ENCODE peak calls at places on chromosomes 13 and 19, in seven cellular contexts. M, J, P, E, R, K and U are unnamed samples.

GRCh38 chr19:55454787-55455243 is 6.6 kb downstream of the ISOC2 start:
- DNase-seq in M (peak; percentile 54), J (no peak), P (peak; percentile 34), E (no peak), R (peak; percentile 25), K (peak; percentile 68), U (no peak)

GRCh38 chr13:112179995-112180394 is 113.0 kb downstream of the SOX1 start:
- DNase-seq in M (no peak), J (no peak), P (no peak), E (no peak), R (no peak), K (no peak), U (no peak)

GRCh38 chr19:18529782-18530181 is 7.9 kb upstream of the ELL start:
- DNase-seq in M (no peak), J (no peak), P (no peak), E (no peak), R (no peak), K (no peak), U (no peak)

GRCh38 chr19:34838248-34838647 is 65.2 kb upstream of the ZNF599 start:
- DNase-seq in M (peak; percentile 25), J (no peak), P (no peak), E (no peak), R (peak; percentile 2), K (peak; percentile 12), U (no peak)

GRCh38 chr19:55591555-55591954 is 7.8 kb downstream of the FIZ1 start:
- DNase-seq in M (no peak), J (no peak), P (no peak), E (no peak), R (no peak), K (no peak), U (no peak)

GRCh38 chr19:4456843-4457653 is 546 bp downstream of the UBXN6 start:
- DNase-seq in M (peak; percentile 82), J (peak; percentile 72), P (no peak), E (no peak), R (peak; percentile 74), K (no peak), U (no peak)

GRCh38 chr19:49863935-49864320 is 3.4 kb downstream of the PNKP start:
- DNase-seq in M (no peak), J (no peak), P (no peak), E (peak; percentile 64), R (no peak), K (no peak), U (no peak)

GRCh38 chr19:37519890-37520289 is 13.2 kb downstream of the ZNF793 start:
- DNase-seq in M (no peak), J (no peak), P (no peak), E (no peak), R (peak; percentile 12), K (peak; percentile 3), U (no peak)

GRCh38 chr13:50323440-50324070 is 308.3 kb downstream of the KCNRG start:
- DNase-seq in M (no peak), J (no peak), P (no peak), E (no peak), R (peak; percentile 86), K (peak; percentile 73), U (no peak)

GRCh38 chr13:102394158-102395053 is 7.4 kb downstream of the FGF14 start:
- DNase-seq in M (peak; percentile 93), J (peak; percentile 97), P (peak; percentile 97), E (peak; percentile 97), R (peak; percentile 95), K (no peak), U (peak; percentile 89)

GRCh38 chr19:5718579-5719273 is 1.2 kb downstream of the LONP1 start:
- DNase-seq in M (no peak), J (no peak), P (no peak), E (no peak), R (peak; percentile 92), K (peak; percentile 67), U (no peak)

GRCh38 chr19:47152632-47153031 is 22.0 kb downstream of the SAE1 start:
- DNase-seq in M (no peak), J (no peak), P (no peak), E (no peak), R (peak; percentile 8), K (peak; percentile 86), U (no peak)

GRCh38 chr19:47152205-47152604 is 21.6 kb downstream of the SAE1 start:
- DNase-seq in M (no peak), J (no peak), P (no peak), E (no peak), R (no peak), K (no peak), U (no peak)

GRCh38 chr19:47151627-47152026 is 21.0 kb downstream of the SAE1 start:
- DNase-seq in M (no peak), J (no peak), P (no peak), E (no peak), R (no peak), K (no peak), U (no peak)

GRCh38 chr19:47155141-47155540 is 24.5 kb downstream of the SAE1 start:
- DNase-seq in M (no peak), J (no peak), P (no peak), E (peak; percentile 82), R (peak; percentile 70), K (no peak), U (no peak)

GRCh38 chr19:47153266-47153665 is 22.6 kb downstream of the SAE1 start:
- DNase-seq in M (no peak), J (no peak), P (no peak), E (no peak), R (no peak), K (no peak), U (no peak)
- H3K27ac ChIP-seq in M (peak overlapping the region; percentile 23), J (no peak overlapping the region), P (no peak overlapping the region), E (peak overlapping the region; percentile 82), R (no peak overlapping the region), K (peak overlapping the region; percentile 75), U (no peak overlapping the region)

GRCh38 chr19:45103625-45104319 is 10.8 kb downstream of the PPP1R37 start:
- DNase-seq in M (no peak), J (no peak), P (no peak), E (no peak), R (no peak), K (no peak), U (no peak)
- H3K27ac ChIP-seq in M (no peak overlapping the region), J (no peak overlapping the region), P (no peak overlapping the region), E (no peak overlapping the region), R (no peak overlapping the region), K (no peak overlapping the region), U (no peak overlapping the region)

GRCh38 chr19:16002380-16002779 is 53.6 kb downstream of the OR10H4 start:
- DNase-seq in M (no peak), J (no peak), P (no peak), E (no peak), R (peak; percentile 30), K (no peak), U (no peak)
- H3K27ac ChIP-seq in M (no peak overlapping the region), J (no peak overlapping the region), P (no peak overlapping the region), E (peak overlapping the region; percentile 50), R (no peak overlapping the region), K (no peak overlapping the region), U (no peak overlapping the region)

GRCh38 chr13:20165417-20166257 is 4.8 kb upstream of the GJA3 start:
- DNase-seq in M (no peak), J (no peak), P (no peak), E (no peak), R (peak; percentile 85), K (peak; percentile 67), U (no peak)
- H3K27ac ChIP-seq in M (no peak overlapping the region), J (no peak overlapping the region), P (no peak overlapping the region), E (no peak overlapping the region), R (no peak overlapping the region), K (peak overlapping the region; percentile 43), U (no peak overlapping the region)

GRCh38 chr13:106484084-106484754 is 51.2 kb downstream of the EFNB2 start:
- DNase-seq in M (no peak), J (no peak), P (no peak), E (no peak), R (no peak), K (no peak), U (no peak)

GRCh38 chr13:106486287-106486686 is 49.2 kb downstream of the EFNB2 start:
- DNase-seq in M (no peak), J (no peak), P (no peak), E (no peak), R (no peak), K (no peak), U (no peak)

GRCh38 chr13:106488075-106488474 is 47.4 kb downstream of the EFNB2 start:
- DNase-seq in M (no peak), J (no peak), P (no peak), E (no peak), R (no peak), K (no peak), U (no peak)

GRCh38 chr13:106481919-106482318 is 53.5 kb downstream of the EFNB2 start:
- DNase-seq in M (no peak), J (no peak), P (no peak), E (no peak), R (no peak), K (no peak), U (no peak)

DNA sequence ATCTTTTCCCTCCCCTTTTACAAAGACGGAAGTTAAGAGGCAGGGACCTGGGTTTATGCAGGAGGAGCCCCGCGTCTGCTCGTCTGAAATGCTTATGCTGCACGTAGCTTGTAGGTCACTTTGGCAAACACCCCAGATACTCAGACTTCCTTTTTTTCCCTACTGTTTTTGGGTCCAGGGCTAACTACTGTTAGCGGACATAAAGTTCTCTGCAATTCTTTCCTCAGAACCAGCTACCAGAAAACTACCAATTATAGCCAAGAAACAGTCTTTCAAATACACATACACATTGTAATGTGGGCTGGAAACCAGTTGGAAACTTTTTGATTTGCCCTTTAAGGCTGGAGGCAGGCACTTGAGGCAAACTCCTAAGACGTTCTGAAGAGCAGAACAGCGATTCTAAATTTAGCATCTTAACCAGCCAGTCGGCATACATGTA is 50.7 kb downstream of the EFNB2 start:
- DNase-seq in M (peak; percentile 41), J (peak; percentile 75), P (no peak), E (peak; percentile 85), R (peak; percentile 65), K (no peak), U (no peak)
- H3K27ac ChIP-seq in M (peak overlapping the region; percentile 68), J (peak overlapping the region; percentile 99), P (no peak overlapping the region), E (peak overlapping the region; percentile 83), R (no peak overlapping the region), K (no peak overlapping the region), U (no peak overlapping the region)

GRCh38 chr19:48799358-48800300 is 11.2 kb downstream of the BCAT2 start:
- DNase-seq in M (no peak), J (no peak), P (no peak), E (no peak), R (no peak), K (no peak), U (no peak)

GRCh38 chr19:48795855-48796142 is 15.0 kb downstream of the BCAT2 start:
- DNase-seq in M (no peak), J (peak; percentile 68), P (no peak), E (peak; percentile 88), R (no peak), K (no peak), U (no peak)

GRCh38 chr19:48797103-48797502 is 13.7 kb downstream of the BCAT2 start:
- DNase-seq in M (no peak), J (no peak), P (no peak), E (no peak), R (no peak), K (no peak), U (no peak)

GRCh38 chr19:48796468-48797083 is 14.3 kb downstream of the BCAT2 start:
- DNase-seq in M (no peak), J (no peak), P (no peak), E (no peak), R (no peak), K (no peak), U (no peak)

DNA sequence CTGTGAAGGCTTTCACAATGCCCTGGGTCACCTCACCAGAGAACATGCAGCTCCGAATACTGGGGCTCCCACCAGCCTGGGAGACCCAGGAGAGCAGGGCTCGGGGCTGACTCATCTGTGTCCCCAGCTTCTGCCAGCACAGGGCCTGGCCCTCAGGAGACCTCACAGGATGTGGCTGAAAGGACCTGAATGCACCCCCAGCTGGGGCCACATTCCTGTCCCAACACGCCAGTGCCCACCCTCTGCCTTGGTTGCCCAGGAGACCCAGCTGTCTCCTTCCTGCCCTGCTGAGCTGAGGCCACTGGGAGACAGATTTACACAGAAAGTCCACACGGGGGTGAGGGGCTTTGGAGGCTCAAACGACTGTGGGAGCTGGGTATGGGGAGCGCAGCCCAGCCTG is 11.9 kb downstream of the BCAT2 start:
- DNase-seq in M (no peak), J (no peak), P (no peak), E (no peak), R (no peak), K (no peak), U (no peak)
- H3K27ac ChIP-seq in M (no peak overlapping the region), J (no peak overlapping the region), P (no peak overlapping the region), E (no peak overlapping the region), R (no peak overlapping the region), K (no peak overlapping the region), U (no peak overlapping the region)